ENCODE peak calls at places on chromosomes 5 and 9, in five cellular contexts. I is stimulated activated CD4-positive, alpha-beta T cell treated with anti-CD3 and anti-CD28 coated beads, TNF-alpha, amount 100 ng/mL, for 1 hour; K is lung microvascular endothelial cell; Q is fibroblast of lung; G is lower lobe of right lung. Z is an unnamed sample.

GRCh38 chr9:128325629-128326028 is 3.0 kb downstream of the COQ4 start:
- DNase-seq in Q (no peak), I (no peak), K (no peak), G (no peak), Z (no peak)

GRCh38 chr9:98010450-98010849 is 27.3 kb downstream of the ANP32B start:
- DNase-seq in I (no peak), Q (peak), K (peak), G (no peak), Z (no peak)

GRCh38 chr5:125277494-125278154 is 531.2 kb upstream of the ZNF608 start:
- DNase-seq in G (no peak), Q (peak), I (no peak), K (peak), Z (no peak)

GRCh38 chr9:36874921-36875320 is 159.1 kb downstream of the PAX5 start:
- DNase-seq in I (no peak), Q (peak), K (no peak), G (no peak), Z (no peak)

GRCh38 chr5:134509308-134510040 is 16.0 kb upstream of the JADE2 start:
- DNase-seq in I (no peak), Q (peak), K (no peak), G (no peak), Z (no peak)

GRCh38 chr5:154482528-154483449 is 4.8 kb upstream of the HAND1 start:
- DNase-seq in Q (no peak), I (no peak), G (no peak), K (no peak), Z (no peak)

GRCh38 chr9:78775211-78775610 is 478.3 kb downstream of the PSAT1 start:
- DNase-seq in Q (no peak), K (no peak), I (no peak), G (no peak), Z (no peak)

GRCh38 chr5:33401482-33402390 is 39.0 kb upstream of the TARS1 start:
- DNase-seq in Q (peak), K (peak), I (no peak), G (no peak), Z (no peak)

GRCh38 chr5:73823508-73823925 is 197.5 kb downstream of the ARHGEF28 start:
- DNase-seq in I (no peak), Q (peak), G (no peak), K (no peak), Z (no peak)

GRCh38 chr9:109213300-109214121 is 46.5 kb upstream of the FRRS1L start:
- DNase-seq in G (no peak), I (no peak), K (no peak), Q (no peak), Z (no peak)

GRCh38 chr9:81373294-81373693 is 316.1 kb downstream of the TLE1 start:
- DNase-seq in Q (no peak), K (no peak), I (no peak), G (no peak), Z (no peak)

GRCh38 chr9:109956811-109957440 is 176.9 kb downstream of the PALM2AKAP2 start:
- DNase-seq in K (no peak), Q (peak), I (no peak), G (no peak), Z (no peak)

GRCh38 chr9:119963798-119964372 is 594.6 kb upstream of the BRINP1 start:
- DNase-seq in K (peak), I (no peak), Q (peak), G (no peak), Z (no peak)